ENCODE peak calls at places on chromosomes 3 and 15, in five cellular contexts. X, U, Q, O and K are unnamed samples.

GRCh38 chr3:43497405-43497804 is 124.4 kb downstream of the ANO10 start:
- DNase-seq in O (no peak), U (no peak), X (no peak), Q (no peak), K (no peak)

GRCh38 chr3:127775398-127776109 is 46.8 kb downstream of the MGLL start:
- DNase-seq in U (peak), X (peak), Q (no peak), O (no peak), K (no peak)

GRCh38 chr3:72347819-72348319 is 500.4 kb downstream of the SHQ1 start:
- DNase-seq in X (peak), O (no peak), U (peak), Q (peak), K (peak)

GRCh38 chr3:197749315-197749600 is 425 bp upstream of the FYTTD1 start:
- DNase-seq in X (peak), U (no peak), Q (no peak), O (peak), K (peak)

GRCh38 chr3:100556656-100557310 is 52.6 kb upstream of the ADGRG7 start:
- DNase-seq in O (no peak), Q (no peak), X (no peak), U (no peak), K (no peak)

GRCh38 chr3:113063126-113063894 is 72.5 kb downstream of the GTPBP8 start:
- DNase-seq in X (no peak), U (no peak), O (no peak), Q (no peak), K (no peak)

GRCh38 chr3:7074217-7074616 is 213.3 kb downstream of the GRM7 start:
- DNase-seq in O (no peak), X (no peak), U (no peak), Q (no peak), K (no peak)

GRCh38 chr15:78243491-78243941 is 9.2 kb upstream of the ACSBG1 start:
- DNase-seq in O (no peak), Q (peak), X (peak), U (no peak), K (no peak)

GRCh38 chr3:55165278-55165677 is 237.4 kb upstream of the LRTM1 start:
- DNase-seq in X (no peak), U (no peak), O (no peak), Q (no peak), K (no peak)

GRCh38 chr3:105679951-105680350 is 188.9 kb downstream of the CBLB start:
- DNase-seq in Q (no peak), U (no peak), X (no peak), O (no peak), K (no peak)

GRCh38 chr3:73493543-73494314 is 131.0 kb downstream of the PDZRN3 start:
- DNase-seq in Q (no peak), O (no peak), X (peak), U (no peak), K (no peak)

GRCh38 chr3:142077859-142078500 is 71.4 kb downstream of the TFDP2 start:
- DNase-seq in X (no peak), Q (no peak), U (peak), O (no peak), K (no peak)

GRCh38 chr15:31344824-31345605 is 18.4 kb downstream of the KLF13 start:
- DNase-seq in X (peak), U (peak), O (no peak), Q (peak), K (no peak)

GRCh38 chr15:77783636-77784035 is 150.9 kb upstream of the LINGO1 start:
- DNase-seq in Q (no peak), U (no peak), O (no peak), X (no peak), K (no peak)

GRCh38 chr3:69823710-69824109 is 84.4 kb downstream of the MITF start:
- DNase-seq in X (no peak), U (no peak), O (no peak), Q (no peak), K (no peak)

GRCh38 chr3:160956785-160957184 is 148.4 kb downstream of the B3GALNT1 start:
- DNase-seq in Q (no peak), X (no peak), U (no peak), O (no peak), K (no peak)

GRCh38 chr3:21672303-21672702 is 78.7 kb downstream of the ZNF385D start:
- DNase-seq in X (no peak), U (no peak), O (no peak), Q (no peak), K (no peak)

GRCh38 chr15:55253580-55253979 is 36.0 kb downstream of the RAB27A start:
- DNase-seq in O (no peak), U (no peak), X (no peak), Q (no peak), K (no peak)

GRCh38 chr3:45864760-45865567 is 21.4 kb upstream of the CCR9 start:
- DNase-seq in U (no peak), X (no peak), O (no peak), Q (no peak), K (no peak)

GRCh38 chr3:94564247-94564646 is 501.4 kb downstream of the NSUN3 start:
- DNase-seq in X (no peak), Q (no peak), O (no peak), U (no peak), K (no peak)

DNA sequence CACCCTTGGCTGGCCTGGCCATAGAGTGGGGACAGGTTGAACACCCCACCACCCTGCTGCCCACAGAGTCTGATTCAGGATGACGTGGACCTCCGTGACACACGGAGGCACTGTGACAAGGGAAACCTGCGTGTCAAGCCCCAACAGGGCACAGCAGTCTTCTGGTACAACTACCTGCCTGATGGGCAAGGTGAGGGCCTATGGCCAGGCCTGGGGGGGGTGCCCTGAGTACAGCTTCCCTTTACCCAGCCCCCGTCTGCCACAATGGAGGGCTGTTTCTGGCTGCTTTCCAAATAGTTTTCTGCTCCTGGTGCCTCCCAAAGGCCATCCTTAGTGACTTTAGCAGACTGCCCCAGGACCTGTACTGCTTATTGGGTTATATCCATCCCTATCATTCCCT is 1.2 kb upstream of the WDR6 start:
- DNase-seq in X (no peak), O (no peak), U (no peak), Q (no peak), K (no peak)
- H3K4me3 ChIP-seq in X (no peak), O (peak), U (peak), Q (peak), K (peak)

DNA sequence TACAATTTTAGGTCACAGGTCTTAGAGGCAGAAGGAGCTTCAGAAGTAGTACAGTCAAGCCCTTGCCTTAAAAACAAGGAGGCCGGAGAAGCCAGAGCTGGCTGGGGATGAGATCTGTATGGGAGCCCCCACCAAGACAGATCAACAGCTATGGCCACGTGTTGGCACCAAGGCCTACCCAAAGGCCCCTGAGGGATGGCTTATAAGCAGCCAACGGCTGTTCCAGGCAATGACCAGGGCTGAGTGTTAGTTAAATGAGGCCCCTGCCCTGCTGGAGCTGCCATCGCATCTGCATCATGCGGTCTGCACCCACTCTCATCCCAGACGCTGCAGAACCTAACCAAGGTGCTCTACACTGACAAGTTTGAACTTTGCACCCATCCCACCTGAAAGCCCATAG is 43.3 kb downstream of the CCDC12 start:
- DNase-seq in X (peak), U (no peak), Q (no peak), O (no peak), K (no peak)
- H3K27ac ChIP-seq in X (peak), U (peak), Q (peak), O (peak), K (no peak)

GRCh38 chr3:62371735-62372591 is 1.4 kb downstream of the FEZF2 start:
- DNase-seq in X (no peak), O (no peak), Q (peak), U (no peak), K (no peak)

GRCh38 chr3:62373714-62374333 is 474 bp upstream of the FEZF2 start:
- DNase-seq in O (no peak), Q (no peak), X (no peak), U (no peak), K (no peak)

GRCh38 chr3:62373215-62373614 is at the start of gene FEZF2:
- DNase-seq in O (no peak), U (no peak), X (no peak), Q (no peak), K (no peak)

GRCh38 chr3:62371032-62371734 is 2.2 kb downstream of the FEZF2 start:
- DNase-seq in O (no peak), X (no peak), U (no peak), Q (no peak), K (no peak)

GRCh38 chr3:62372621-62373041 is 719 bp downstream of the FEZF2 start:
- DNase-seq in U (no peak), Q (no peak), O (no peak), X (no peak), K (no peak)
- H3K4me3 ChIP-seq in U (no peak), Q (no peak), O (no peak), X (no peak), K (no peak)

GRCh38 chr3:138877246-138877645 is 42.5 kb upstream of the PIK3CB start:
- DNase-seq in O (no peak), Q (no peak), U (no peak), X (no peak), K (no peak)
- H3K27ac ChIP-seq in O (no peak), Q (no peak), U (no peak), X (no peak), K (no peak)

GRCh38 chr3:140914384-140914945 is 27.2 kb upstream of the SLC25A36 start:
- DNase-seq in U (no peak), O (no peak), X (no peak), Q (no peak), K (no peak)

GRCh38 chr3:140913728-140914127 is 27.9 kb upstream of the SLC25A36 start:
- DNase-seq in U (no peak), X (no peak), Q (no peak), O (no peak), K (no peak)

GRCh38 chr3:140911822-140912221 is 29.8 kb upstream of the SLC25A36 start:
- DNase-seq in Q (no peak), U (no peak), O (no peak), X (no peak), K (no peak)

GRCh38 chr3:140906785-140907184 is 34.9 kb upstream of the SLC25A36 start:
- DNase-seq in Q (no peak), U (no peak), X (no peak), O (no peak), K (no peak)

DNA sequence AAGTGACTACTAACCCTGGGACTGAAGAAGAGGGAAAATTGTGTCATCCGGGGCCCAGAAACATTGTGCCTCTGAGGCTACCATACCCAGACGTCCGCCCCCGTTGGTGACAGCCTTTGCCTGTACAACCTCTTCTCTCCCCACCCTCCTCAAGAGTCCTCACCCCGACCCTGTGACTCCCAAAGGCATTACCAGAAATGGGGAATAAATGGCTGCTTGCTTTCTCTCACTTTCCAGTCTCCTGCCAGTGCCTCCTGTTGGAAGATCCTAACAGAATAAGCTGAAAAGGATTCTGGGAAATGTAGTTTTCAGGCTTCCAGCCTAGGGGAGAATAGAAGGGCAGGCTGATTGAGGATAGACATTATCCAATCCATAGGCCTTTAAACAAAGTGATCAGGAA is 30.8 kb upstream of the SLC25A36 start:
- DNase-seq in Q (no peak), U (no peak), O (no peak), X (peak), K (no peak)
- H3K4me3 ChIP-seq in Q (no peak), U (no peak), O (no peak), X (no peak), K (no peak)

GRCh38 chr3:124877617-124878016 is 9.5 kb downstream of the ITGB5 start:
- DNase-seq in O (no peak), U (no peak), X (no peak), Q (no peak), K (no peak)

GRCh38 chr3:124879395-124879723 is 7.8 kb downstream of the ITGB5 start:
- DNase-seq in Q (no peak), X (no peak), O (no peak), U (no peak), K (no peak)

GRCh38 chr3:124881976-124882697 is 5.0 kb downstream of the ITGB5 start:
- DNase-seq in X (no peak), O (no peak), U (no peak), Q (no peak), K (no peak)

GRCh38 chr3:124882749-124883148 is 4.4 kb downstream of the ITGB5 start:
- DNase-seq in O (no peak), U (no peak), Q (no peak), X (no peak), K (no peak)

DNA sequence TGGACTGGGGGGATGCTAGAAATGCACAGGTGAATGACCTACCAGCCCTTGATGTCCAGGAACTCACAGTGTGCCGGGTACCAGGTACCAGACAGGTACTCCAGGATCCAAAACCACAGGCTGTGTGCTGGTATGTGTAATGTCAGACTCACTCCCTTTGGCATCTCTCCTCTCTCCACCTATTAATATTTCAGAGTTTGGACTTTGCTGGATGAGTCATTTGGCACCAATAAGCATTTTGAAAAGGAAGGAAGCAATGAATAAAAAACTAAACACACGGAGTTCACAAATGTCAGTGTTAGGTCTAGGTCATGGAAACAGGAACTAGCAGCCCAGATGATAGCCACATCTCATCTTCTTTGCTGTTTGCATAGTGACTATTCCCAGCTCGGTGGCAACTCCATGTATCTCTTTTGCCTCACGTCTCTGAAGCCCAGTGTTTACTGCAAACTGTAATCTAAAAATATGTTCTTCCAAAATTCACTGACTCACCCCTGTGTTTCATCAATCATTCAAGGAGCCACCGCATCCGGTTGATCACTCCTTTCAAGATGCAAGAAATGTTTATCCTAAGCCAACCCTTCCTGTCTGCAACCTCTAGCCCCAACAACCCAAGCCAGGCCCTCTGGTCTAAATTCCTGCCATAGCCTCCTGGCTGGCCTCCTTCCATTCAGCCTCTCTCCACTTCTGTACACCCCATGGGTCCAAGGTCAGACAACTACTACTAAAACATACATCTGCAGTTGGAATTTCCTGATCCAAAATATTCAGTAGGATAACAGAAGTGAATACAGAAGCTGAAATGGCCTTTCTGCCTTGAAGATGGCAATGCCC is 8.4 kb downstream of the ITGB5 start:
- DNase-seq in X (peak), Q (no peak), O (no peak), U (no peak), K (no peak)
- H3K27ac ChIP-seq in X (peak), Q (peak), O (no peak), U (peak), K (no peak)

DNA sequence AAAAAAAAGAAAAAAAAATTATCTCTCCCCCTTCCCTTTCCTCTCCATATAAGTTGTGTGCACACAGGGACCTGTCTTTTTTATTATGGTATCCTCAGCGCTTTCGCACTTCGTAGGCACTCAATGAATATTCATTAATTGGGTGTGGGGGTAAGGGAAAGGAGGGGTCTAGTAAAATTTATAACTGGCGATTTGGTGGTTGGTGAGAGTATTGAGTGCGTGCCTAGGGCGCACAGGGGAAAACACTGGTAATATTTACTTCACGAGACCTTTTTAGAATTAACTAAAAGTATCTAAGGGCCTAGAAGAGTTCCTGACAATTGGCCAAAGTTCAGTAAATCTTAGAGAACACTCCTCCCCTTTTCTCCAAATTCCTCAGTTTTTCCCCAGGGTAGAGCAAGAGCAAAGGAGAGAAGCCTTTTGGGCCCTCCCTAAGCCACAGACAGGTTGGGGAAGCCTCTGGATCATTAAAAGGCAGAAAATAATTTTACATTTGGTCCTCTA is 25.7 kb downstream of the TYRO3 start:
- DNase-seq in U (no peak), O (no peak), X (no peak), Q (no peak), K (no peak)
- H3K4me3 ChIP-seq in U (peak), O (no peak), X (no peak), Q (peak), K (no peak)